ENCODE peak calls at places on chromosome 14, in five cellular contexts. B, L, F, U and W are unnamed samples. For H3K4me1 and H3K27me3, the result is how much of the 10 kb centered on the place peaks cover.

GRCh38 chr14:54329082-54329695 is 67.6 kb upstream of the CDKN3 start:
- DNase-seq in B (no peak), L (no peak), F (peak), U (peak), W (peak)

GRCh38 chr14:104975481-104976197 is 2.5 kb downstream of the AHNAK2 start:
- DNase-seq in B (no peak), L (no peak), F (peak), U (no peak), W (no peak)

GRCh38 chr14:104586832-104587620 is 7.5 kb downstream of the C14orf180 start:
- DNase-seq in B (no peak), L (no peak), F (no peak), U (peak), W (peak)

GRCh38 chr14:104724981-104725771 is 1.1 kb downstream of the ADSS1 start:
- DNase-seq in B (no peak), L (no peak), F (no peak), U (peak), W (peak)

GRCh38 chr14:51929156-51929555 is 60.2 kb upstream of the RTRAF start:
- DNase-seq in B (no peak), L (no peak), F (no peak), U (no peak), W (no peak)

GRCh38 chr14:30410986-30411385 is 148.0 kb upstream of the G2E3 start:
- DNase-seq in B (no peak), L (no peak), F (no peak), U (no peak), W (no peak)

GRCh38 chr14:37526992-37527391 is 68.1 kb downstream of the FOXA1 start:
- DNase-seq in B (no peak), L (no peak), F (no peak), U (no peak), W (no peak)

GRCh38 chr14:33938131-33938949 is 12.5 kb downstream of the EGLN3 start:
- DNase-seq in B (no peak), L (no peak), F (no peak), U (peak), W (peak)

GRCh38 chr14:60328588-60328987 is 79.6 kb downstream of the PPM1A start:
- DNase-seq in B (no peak), L (no peak), F (no peak), U (no peak), W (no peak)

GRCh38 chr14:55841625-55842024 is 261.6 kb downstream of the KTN1 start:
- DNase-seq in B (no peak), L (no peak), F (no peak), U (no peak), W (no peak)

GRCh38 chr14:87233806-87234384 is 759.1 kb downstream of the GALC start:
- DNase-seq in B (no peak), L (no peak), F (no peak), U (no peak), W (no peak)

GRCh38 chr14:75303415-75303814 is 24.8 kb downstream of the FOS start:
- DNase-seq in B (peak), L (no peak), F (peak), U (no peak), W (peak)

GRCh38 chr14:77598366-77599050 is 17.9 kb downstream of the SPTLC2 start:
- DNase-seq in B (no peak), L (peak), F (no peak), U (no peak), W (no peak)

GRCh38 chr14:80211143-80212024 is at the start of gene DIO2:
- DNase-seq in B (peak), L (no peak), F (no peak), U (peak), W (peak)

GRCh38 chr14:27672047-27672446 is 1074.2 kb upstream of the NOVA1 start:
- DNase-seq in B (no peak), L (no peak), F (no peak), U (no peak), W (no peak)

GRCh38 chr14:51498411-51499227 is 153.1 kb upstream of the FRMD6 start:
- DNase-seq in B (no peak), L (no peak), F (no peak), U (no peak), W (no peak)

GRCh38 chr14:77022219-77022852 is 6.2 kb downstream of the IRF2BPL start:
- DNase-seq in B (no peak), L (no peak), F (no peak), U (no peak), W (no peak)

GRCh38 chr14:86961106-86961716 is 1031.8 kb downstream of the GALC start:
- DNase-seq in B (no peak), L (no peak), F (no peak), U (no peak), W (no peak)

GRCh38 chr14:50763386-50764007 is 67.5 kb downstream of the NIN start:
- DNase-seq in B (no peak), L (no peak), F (no peak), U (no peak), W (no peak)

GRCh38 chr14:31263485-31264133 is 56.0 kb upstream of the HECTD1 start:
- DNase-seq in B (no peak), L (no peak), F (no peak), U (peak), W (no peak)

GRCh38 chr14:99527026-99527425 is 45.8 kb downstream of the CCNK start:
- DNase-seq in B (no peak), L (no peak), F (no peak), U (no peak), W (no peak)

GRCh38 chr14:57492859-57493258 is 798 bp downstream of the CCDC198 start:
- DNase-seq in B (no peak), L (no peak), F (no peak), U (no peak), W (no peak)

GRCh38 chr14:22226381-22226780 is 362.6 kb downstream of the DAD1 start:
- DNase-seq in B (no peak), L (no peak), F (no peak), U (no peak), W (no peak)

GRCh38 chr14:99047436-99048110 is 224.4 kb downstream of the BCL11B start:
- DNase-seq in B (no peak), L (no peak), F (no peak), U (no peak), W (no peak)

GRCh38 chr14:102930753-102931579 is 8.5 kb downstream of the AMN start:
- DNase-seq in B (no peak), L (no peak), F (no peak), U (no peak), W (peak)

DNA sequence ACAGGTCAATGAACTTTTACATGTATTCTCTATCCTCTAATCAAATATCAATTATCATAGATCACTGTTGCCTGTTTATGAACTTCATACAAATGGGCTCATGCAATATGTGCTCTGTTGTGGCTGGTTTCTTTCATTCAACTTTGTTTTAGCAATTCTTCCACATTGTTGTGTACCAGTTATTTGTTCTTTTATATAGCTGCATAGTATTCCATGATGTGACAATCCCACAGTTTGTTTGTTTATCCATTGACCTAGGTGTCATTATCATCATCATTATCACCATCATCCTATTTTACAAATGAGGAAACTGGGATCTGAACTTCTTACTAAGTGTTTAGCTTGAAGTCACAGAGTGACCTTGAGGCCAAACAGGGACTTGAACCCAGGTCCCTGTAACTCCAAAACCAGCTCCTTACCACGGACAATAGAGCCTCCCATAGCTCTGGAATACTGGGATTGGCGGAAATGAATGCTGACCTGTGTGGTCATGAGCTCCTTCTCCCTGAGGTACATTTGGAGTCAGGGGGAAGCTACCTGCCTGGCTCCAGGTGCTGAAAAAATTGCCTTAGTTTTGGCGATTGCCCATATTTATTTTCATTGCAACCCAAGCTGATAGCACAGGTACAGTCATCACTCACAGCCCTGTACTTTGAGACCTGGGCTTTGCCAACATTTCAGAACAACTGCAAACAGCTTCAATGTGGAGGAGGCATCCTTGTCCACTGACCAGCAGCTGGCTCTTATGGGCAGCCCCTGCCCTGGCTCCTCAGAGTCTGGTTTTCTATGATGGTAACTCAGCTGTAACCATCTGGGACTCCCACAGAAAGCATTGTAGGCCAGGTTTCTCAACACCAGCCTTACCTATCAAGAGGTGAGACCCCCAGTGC is 9.2 kb downstream of the ZFP36L1 start:
- DNase-seq in B (no peak), L (no peak), F (no peak), U (no peak), W (peak)
- H3K4me1 ChIP-seq in B (half or more), L (half or more), F (under half), U (half or more), W (under half)

DNA sequence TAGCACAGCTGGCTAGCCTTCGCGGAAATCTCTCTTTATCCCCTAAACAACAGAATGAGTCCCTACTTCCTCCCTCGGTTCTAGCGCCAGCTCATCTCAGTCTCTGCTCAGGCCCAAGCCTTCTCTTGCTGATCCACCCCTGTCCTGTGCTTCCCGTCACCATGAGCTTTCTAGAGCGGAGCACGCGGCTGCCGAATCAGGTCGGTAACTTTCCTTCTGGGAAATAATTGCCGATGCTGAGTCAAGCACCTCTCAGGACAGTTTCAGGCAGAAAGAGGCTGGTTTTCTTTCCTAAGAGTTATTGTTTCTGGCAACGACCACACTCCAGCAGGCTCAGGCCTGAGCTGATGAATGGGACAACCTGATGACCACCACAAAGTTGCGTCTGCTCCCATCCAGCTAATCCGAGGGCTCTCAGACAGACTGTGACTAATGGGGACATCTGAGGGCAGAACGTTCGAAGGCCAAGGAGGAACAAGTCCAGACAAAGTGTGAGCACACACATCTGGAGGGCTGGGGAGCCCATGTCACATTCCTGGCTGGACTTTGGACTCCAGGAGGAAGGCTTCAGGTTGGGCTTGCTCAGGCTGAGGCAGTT is 13.6 kb upstream of the GPR68 start:
- DNase-seq in B (no peak), L (no peak), F (no peak), U (no peak), W (peak)
- H3K4me3 ChIP-seq in B (no peak), L (no peak), F (no peak), U (no peak), W (no peak)

GRCh38 chr14:28770061-28770460 is 3.5 kb downstream of the FOXG1 start:
- DNase-seq in B (no peak), L (no peak), F (no peak), U (no peak), W (no peak)

GRCh38 chr14:28769358-28769757 is 2.8 kb downstream of the FOXG1 start:
- DNase-seq in B (no peak), L (no peak), F (no peak), U (no peak), W (no peak)

GRCh38 chr14:28771168-28771567 is 4.6 kb downstream of the FOXG1 start:
- DNase-seq in B (no peak), L (no peak), F (no peak), U (no peak), W (no peak)

GRCh38 chr14:28772613-28773012 is 6.0 kb downstream of the FOXG1 start:
- DNase-seq in B (no peak), L (no peak), F (no peak), U (no peak), W (no peak)

GRCh38 chr14:28770574-28770973 is 4.0 kb downstream of the FOXG1 start:
- DNase-seq in B (no peak), L (no peak), F (no peak), U (no peak), W (no peak)
- H3K27me3 ChIP-seq in B (half or more), L (under half), F (under half), U (half or more), W (under half)

DNA sequence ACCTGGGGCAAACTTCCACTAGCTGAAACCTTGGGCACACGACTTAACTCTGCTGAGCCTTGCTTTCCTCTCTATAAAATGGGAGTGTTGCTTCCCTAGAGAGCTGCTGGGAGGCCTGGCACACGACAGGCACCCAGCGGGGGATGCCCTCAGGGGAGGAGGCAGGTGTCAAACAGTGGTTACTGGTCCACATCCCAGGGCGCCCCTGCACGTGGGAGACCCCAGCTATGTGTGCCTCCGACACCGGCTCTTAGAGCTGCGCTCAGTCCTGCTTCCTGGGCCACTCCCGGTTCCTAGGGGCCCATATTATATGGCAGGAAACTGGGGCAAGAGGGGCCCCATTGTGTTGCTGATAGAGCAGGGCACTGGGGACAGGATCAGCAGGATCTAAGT is 47.3 kb downstream of the CHGA start:
- DNase-seq in B (no peak), L (no peak), F (no peak), U (no peak), W (peak)
- H3K4me1 ChIP-seq in B (under half), L (under half), F (under half), U (half or more), W (under half)

GRCh38 chr14:64998455-64998931 is 11.8 kb downstream of the FNTB start:
- DNase-seq in B (no peak), L (no peak), F (no peak), U (no peak), W (no peak)
- H3K4me3 ChIP-seq in B (no peak), L (no peak), F (no peak), U (no peak), W (no peak)

DNA sequence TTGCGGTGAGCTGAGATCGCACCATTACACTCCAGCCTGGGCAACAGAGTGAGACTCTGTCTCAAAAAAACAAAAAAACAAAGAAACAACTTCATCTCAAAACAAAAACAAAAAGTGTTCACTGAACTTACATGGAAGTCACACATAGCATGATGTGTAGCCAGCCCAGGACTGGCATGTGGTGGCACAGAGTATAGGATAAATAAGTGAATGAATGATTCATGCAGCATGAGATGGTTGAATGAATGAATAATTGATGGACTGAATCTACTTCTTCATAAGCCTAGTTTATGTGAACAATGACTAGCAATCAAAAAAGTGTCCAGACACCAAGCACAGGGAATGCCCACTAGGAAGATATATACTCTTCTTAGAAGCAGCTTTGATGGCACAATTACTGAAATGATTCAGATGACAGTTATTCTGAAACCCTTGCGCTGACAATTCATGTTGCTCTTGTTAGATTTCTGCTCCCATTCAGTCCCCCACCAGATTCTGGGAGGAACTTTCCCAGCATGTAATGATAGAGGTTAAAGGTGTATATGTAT is 31.6 kb upstream of the SERPINA6 start:
- DNase-seq in B (no peak), L (no peak), F (no peak), U (no peak), W (no peak)
- H3K27me3 ChIP-seq in B (under half), L (under half), F (under half), U (under half), W (under half)

DNA sequence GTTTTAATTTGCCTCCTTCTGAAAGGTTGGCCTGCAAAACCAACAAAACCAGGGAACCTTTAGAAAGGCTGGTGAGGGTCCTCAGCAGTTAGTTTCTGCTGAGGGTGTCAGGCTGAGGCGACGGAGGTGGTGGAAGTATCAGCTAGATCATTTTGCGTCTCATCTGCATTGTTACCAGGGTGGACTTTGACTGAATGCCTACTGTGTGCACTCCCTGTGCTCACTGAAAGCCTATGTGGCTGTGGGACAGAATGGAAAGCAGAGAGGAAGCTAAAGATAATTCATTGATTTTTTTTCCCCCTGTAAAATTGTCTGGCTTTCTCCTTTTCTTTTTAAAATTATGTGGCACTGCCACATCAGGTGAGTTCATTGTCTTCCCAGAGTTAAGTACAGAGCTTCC is 68.4 kb upstream of the SRSF5 start:
- DNase-seq in B (no peak), L (no peak), F (no peak), U (no peak), W (no peak)
- H3K4me1 ChIP-seq in B (half or more), L (half or more), F (under half), U (half or more), W (under half)

DNA sequence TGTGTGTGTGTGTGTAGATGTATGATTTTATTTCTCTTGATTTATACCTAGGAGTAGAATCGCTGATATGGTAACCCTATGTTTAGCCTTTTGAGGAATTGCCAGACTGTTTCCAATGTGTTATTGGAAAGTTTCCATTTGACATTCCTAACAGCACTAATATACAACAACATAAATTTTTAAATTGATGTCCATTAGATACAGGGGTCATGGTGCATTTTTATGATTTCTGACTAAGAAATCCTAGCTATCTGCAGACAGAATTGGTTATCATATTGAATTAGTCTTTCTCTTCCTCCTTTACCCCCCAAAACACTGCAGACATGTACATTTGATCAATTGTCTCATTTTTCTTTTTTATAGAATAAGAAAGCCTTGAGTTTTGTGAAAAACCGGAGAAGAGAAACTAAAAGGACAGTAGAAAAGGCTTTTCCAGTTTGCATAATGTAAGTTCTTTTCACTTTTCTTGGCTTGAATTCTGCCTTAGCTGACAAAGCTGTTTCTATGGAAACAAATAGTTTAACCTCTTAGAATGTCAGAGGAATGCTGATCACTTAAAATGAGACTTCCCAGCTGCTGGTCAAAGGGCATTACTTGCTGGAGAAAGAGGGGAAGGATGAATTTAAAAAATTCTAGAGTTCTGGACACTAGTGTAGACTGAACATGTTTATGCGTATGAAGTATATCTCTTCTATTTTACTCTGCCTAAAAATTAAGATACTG is 28.3 kb downstream of the PALS1 start:
- DNase-seq in B (no peak), L (no peak), F (no peak), U (no peak), W (no peak)
- H3K4me3 ChIP-seq in B (peak), L (no peak), F (no peak), U (no peak), W (no peak)

GRCh38 chr14:35786856-35787255 is 22.2 kb downstream of the RALGAPA1 start:
- DNase-seq in B (no peak), L (no peak), F (no peak), U (no peak), W (no peak)

GRCh38 chr14:35789651-35790050 is 19.4 kb downstream of the RALGAPA1 start:
- DNase-seq in B (no peak), L (no peak), F (peak), U (no peak), W (no peak)

GRCh38 chr14:35779368-35779767 is 29.7 kb downstream of the RALGAPA1 start:
- DNase-seq in B (no peak), L (no peak), F (no peak), U (no peak), W (no peak)

GRCh38 chr14:35783699-35784098 is 25.4 kb downstream of the RALGAPA1 start:
- DNase-seq in B (no peak), L (no peak), F (no peak), U (no peak), W (no peak)
- H3K27me3 ChIP-seq in B (under half), L (under half), F (under half), U (under half), W (under half)

GRCh38 chr14:24298892-24299254 is 707 bp downstream of the DHRS1 start:
- DNase-seq in B (no peak), L (no peak), F (no peak), U (no peak), W (no peak)
- H3K4me1 ChIP-seq in B (under half), L (under half), F (half or more), U (under half), W (under half)